ENCODE peak calls at places on chromosomes 5 and 9, in ten cellular contexts. W, D, S, J, C, Q, R, V, G and P are unnamed samples.

GRCh38 chr5:69312459-69313160 is 20.0 kb downstream of the CCDC125 start:
- DNase-seq in D (no peak), R (no peak), V (no peak), W (no peak), J (peak; percentile 43), S (no peak), C (no peak), Q (no peak), G (peak; percentile 42), P (no peak)

GRCh38 chr9:100637787-100638186 is 59.9 kb downstream of the CAVIN4 start:
- DNase-seq in S (no peak), J (peak; percentile 91), W (no peak), D (peak; percentile 37), Q (no peak), C (no peak), G (no peak), V (peak; percentile 2), R (no peak), P (peak; percentile 53)

GRCh38 chr9:85716031-85716877 is 25.5 kb downstream of the AGTPBP1 start:
- DNase-seq in W (no peak), V (no peak), Q (no peak), C (no peak), R (no peak), J (peak; percentile 53), D (no peak), S (no peak), G (peak; percentile 58), P (no peak)

GRCh38 chr5:123116757-123117156 is 27.7 kb downstream of the PRDM6 start:
- DNase-seq in J (no peak), V (no peak), S (no peak), W (no peak), D (no peak), G (no peak), C (no peak), R (no peak), Q (no peak), P (no peak)

GRCh38 chr5:43073597-43074546 is 33.8 kb upstream of the ANXA2R start:
- DNase-seq in J (peak; percentile 76), D (no peak), V (peak; percentile 36), C (no peak), W (peak; percentile 43), R (no peak), Q (no peak), S (no peak), G (peak; percentile 76), P (peak; percentile 69)

GRCh38 chr5:79464695-79465332 is 49.1 kb downstream of the HOMER1 start:
- DNase-seq in S (no peak), W (no peak), G (peak; percentile 43), Q (no peak), C (no peak), J (peak; percentile 21), V (no peak), D (no peak), R (peak; percentile 64), P (no peak)

GRCh38 chr5:59744531-59744992 is 149.0 kb downstream of the PDE4D start:
- DNase-seq in R (peak; percentile 85), Q (no peak), S (no peak), W (no peak), C (no peak), V (no peak), G (no peak), D (no peak), J (no peak), P (no peak)

GRCh38 chr5:51156222-51156621 is 227.0 kb upstream of the ISL1 start:
- DNase-seq in G (no peak), C (no peak), Q (no peak), R (no peak), W (no peak), S (no peak), J (no peak), V (no peak), D (no peak), P (no peak)

GRCh38 chr5:78157001-78157400 is 137.5 kb downstream of the AP3B1 start:
- DNase-seq in W (no peak), G (no peak), S (no peak), C (no peak), J (peak; percentile 72), V (no peak), D (no peak), Q (no peak), R (no peak), P (no peak)

GRCh38 chr5:14165375-14166091 is 22.4 kb downstream of the TRIO start:
- DNase-seq in C (no peak), Q (no peak), V (peak; percentile 46), R (peak; percentile 71), W (no peak), S (no peak), D (no peak), J (peak; percentile 87), G (no peak), P (no peak)

GRCh38 chr5:17373406-17374110 is 124.5 kb upstream of the TAF11L2 start:
- DNase-seq in W (no peak), R (no peak), G (no peak), C (no peak), Q (no peak), J (no peak), S (no peak), V (no peak), D (peak; percentile 11), P (no peak)

GRCh38 chr5:36406023-36406422 is 104.3 kb upstream of the RANBP3L start:
- DNase-seq in C (no peak), W (no peak), D (no peak), Q (no peak), R (no peak), G (no peak), J (no peak), S (no peak), V (no peak), P (no peak)

GRCh38 chr5:99104538-99105132 is 175.8 kb upstream of the CHD1 start:
- DNase-seq in J (peak; percentile 58), V (peak; percentile 17), R (peak; percentile 40), S (no peak), G (peak; percentile 63), C (no peak), Q (no peak), W (no peak), D (no peak), P (peak; percentile 25)

GRCh38 chr5:87754009-87754757 is 341.5 kb upstream of the CCNH start:
- DNase-seq in Q (no peak), S (no peak), C (no peak), W (no peak), D (no peak), J (no peak), V (no peak), G (no peak), R (no peak), P (no peak)

GRCh38 chr5:139446956-139447779 is 7.8 kb upstream of the DNAJC18 start:
- DNase-seq in Q (no peak), D (no peak), S (no peak), V (no peak), C (no peak), R (no peak), J (no peak), G (no peak), W (no peak), P (no peak)

GRCh38 chr5:60517850-60518249 is 182.1 kb downstream of the DEPDC1B start:
- DNase-seq in R (no peak), Q (no peak), D (no peak), G (no peak), C (no peak), W (no peak), S (no peak), V (no peak), J (no peak), P (no peak)

GRCh38 chr5:67401166-67401565 is 204.6 kb upstream of the CD180 start:
- DNase-seq in C (no peak), S (no peak), D (no peak), Q (no peak), W (no peak), V (no peak), G (no peak), J (no peak), R (no peak), P (no peak)

GRCh38 chr5:31702709-31703108 is 63.8 kb downstream of the PDZD2 start:
- DNase-seq in D (no peak), S (no peak), Q (no peak), R (no peak), W (no peak), G (no peak), V (no peak), J (no peak), C (no peak), P (no peak)

GRCh38 chr5:96661101-96661840 is 905 bp upstream of the CAST start:
- DNase-seq in Q (peak; percentile 19), R (peak; percentile 50), D (peak; percentile 4), J (peak; percentile 31), G (peak; percentile 81), C (no peak), S (no peak), W (peak; percentile 63), V (peak; percentile 13), P (peak; percentile 38)

GRCh38 chr9:3181049-3181953 is 337.4 kb upstream of the PUM3 start:
- DNase-seq in D (peak; percentile 26), S (no peak), J (peak; percentile 84), V (peak; percentile 24), C (no peak), Q (peak; percentile 67), R (peak; percentile 4), G (peak; percentile 55), W (peak; percentile 37), P (no peak)

GRCh38 chr9:137973829-137974416 is 96.3 kb downstream of the CACNA1B start:
- DNase-seq in G (no peak), R (no peak), J (no peak), C (no peak), W (peak; percentile 9), D (no peak), V (no peak), S (peak; percentile 46), Q (no peak), P (no peak)

GRCh38 chr5:40446910-40447309 is 232.8 kb upstream of the PTGER4 start:
- DNase-seq in V (peak; percentile 32), Q (no peak), D (no peak), J (peak; percentile 28), C (no peak), R (peak; percentile 87), W (peak; percentile 27), G (no peak), S (no peak), P (peak; percentile 15)

GRCh38 chr9:35548571-35548970 is 56.5 kb upstream of the TESK1 start:
- DNase-seq in C (no peak), W (no peak), S (no peak), G (no peak), Q (no peak), J (no peak), R (no peak), D (no peak), V (no peak), P (no peak)

GRCh38 chr9:107883496-107884120 is 394.0 kb upstream of the KLF4 start:
- DNase-seq in R (no peak), C (no peak), J (no peak), V (no peak), Q (no peak), G (no peak), W (peak; percentile 46), S (no peak), D (no peak), P (no peak)

GRCh38 chr5:123044926-123045617 is 8.5 kb upstream of the PPIC start:
- DNase-seq in W (no peak), J (no peak), G (no peak), C (no peak), S (no peak), V (no peak), D (no peak), R (no peak), Q (no peak), P (no peak)

GRCh38 chr5:141604318-141604717 is 14.5 kb downstream of the DIAPH1 start:
- DNase-seq in Q (peak; percentile 28), G (peak; percentile 78), V (peak; percentile 62), R (peak; percentile 95), W (peak; percentile 82), C (peak; percentile 68), J (peak; percentile 95), S (no peak), D (no peak), P (peak; percentile 74)

GRCh38 chr9:93964685-93965084 is 9.5 kb upstream of the BARX1 start:
- DNase-seq in D (no peak), R (no peak), V (no peak), G (no peak), Q (no peak), C (no peak), J (no peak), W (peak; percentile 15), S (peak; percentile 41), P (no peak)

GRCh38 chr5:14134086-14134485 is 9.1 kb upstream of the TRIO start:
- DNase-seq in Q (no peak), R (no peak), C (no peak), J (no peak), D (no peak), W (no peak), G (no peak), S (no peak), V (no peak), P (no peak)